ENCODE peak calls at places on chromosomes 2 and 18, in seven cellular contexts. T, P, Z, E, G, S and Y are unnamed samples.

GRCh38 chr2:10094271-10094814 is 14.1 kb upstream of the CYS1 start:
- DNase-seq in T (peak), P (no peak), Z (no peak), E (no peak), G (peak), S (no peak), Y (no peak)

GRCh38 chr2:95346236-95346737 is 49.1 kb downstream of the KCNIP3 start:
- DNase-seq in T (no peak), P (no peak), Z (no peak), E (peak), G (no peak), S (peak), Y (no peak)

GRCh38 chr2:234839285-234839684 is 112.5 kb upstream of the SH3BP4 start:
- DNase-seq in T (no peak), P (no peak), Z (no peak), E (no peak), G (no peak), S (no peak), Y (no peak)

GRCh38 chr2:222311321-222311977 is 12.7 kb upstream of the PAX3 start:
- DNase-seq in T (no peak), P (no peak), Z (no peak), E (peak), G (peak), S (no peak), Y (no peak)

GRCh38 chr18:35495821-35496368 is 1.9 kb downstream of the INO80C start:
- DNase-seq in T (no peak), P (no peak), Z (no peak), E (peak), G (no peak), S (no peak), Y (no peak)

GRCh38 chr2:3635171-3636008 is 22.6 kb upstream of the ALLC start:
- DNase-seq in T (no peak), P (no peak), Z (no peak), E (peak), G (no peak), S (no peak), Y (no peak)

GRCh38 chr2:192070099-192070498 is 124.6 kb downstream of the TMEFF2 start:
- DNase-seq in T (no peak), P (no peak), Z (no peak), E (peak), G (no peak), S (no peak), Y (no peak)

GRCh38 chr18:73785276-73785675 is 362.4 kb downstream of the FBXO15 start:
- DNase-seq in T (no peak), P (peak), Z (no peak), E (peak), G (no peak), S (no peak), Y (no peak)

GRCh38 chr2:159612255-159612901 is 4.0 kb downstream of the BAZ2B start:
- DNase-seq in T (no peak), P (no peak), Z (no peak), E (no peak), G (peak), S (no peak), Y (no peak)

GRCh38 chr18:36580874-36581750 is 247.7 kb downstream of the TPGS2 start:
- DNase-seq in T (no peak), P (peak), Z (no peak), E (peak), G (no peak), S (no peak), Y (peak)

DNA sequence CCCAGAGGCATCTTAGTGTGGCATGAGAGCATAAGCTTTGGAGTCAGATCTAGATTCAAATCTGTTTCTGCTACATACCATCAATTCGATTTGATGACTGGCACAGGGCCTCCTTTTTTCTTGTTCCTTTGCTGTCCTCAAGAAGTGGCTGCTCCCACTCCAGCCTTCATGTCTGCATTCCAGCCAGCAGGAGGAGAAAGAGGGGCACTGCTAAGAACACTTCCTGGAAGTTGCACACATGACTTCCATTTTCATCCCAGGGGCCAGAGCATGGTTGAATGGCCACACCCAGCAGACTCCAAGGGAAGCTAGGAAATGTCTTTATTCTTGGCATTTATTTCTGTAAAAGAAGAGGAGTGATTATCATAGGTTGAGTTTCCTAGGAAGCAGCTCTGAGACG is 50.4 kb downstream of the EML6 start:
- DNase-seq in T (no peak), P (no peak), Z (no peak), E (no peak), G (peak), S (no peak), Y (no peak)
- TF ChIP-seq CTCF in T (peak), P (peak), Z (no peak), E (no peak), G (peak), S (no peak), Y (no peak)

DNA sequence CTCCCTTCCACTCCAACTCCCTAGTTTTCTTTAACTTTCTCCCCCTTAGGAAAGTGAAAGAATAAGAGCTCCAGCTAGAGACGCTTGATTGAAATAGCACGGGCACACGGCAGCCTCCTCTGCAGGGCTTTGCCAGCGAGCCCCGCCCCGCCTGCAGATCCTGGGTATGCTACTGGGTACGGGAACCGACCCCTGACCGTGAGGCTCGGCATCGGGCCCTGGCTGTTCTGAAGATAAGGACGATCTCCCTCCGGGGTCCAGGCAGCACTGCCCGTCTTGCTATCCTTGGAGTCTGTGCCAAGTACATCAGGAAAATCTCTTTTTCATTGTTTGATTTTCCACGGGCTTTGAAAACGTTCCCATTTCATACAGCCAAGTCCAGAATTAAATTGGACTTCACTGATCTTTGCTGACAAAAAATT is 284.5 kb downstream of the MTX2 start:
- DNase-seq in T (no peak), P (no peak), Z (peak), E (peak), G (peak), S (peak), Y (peak)
- TF ChIP-seq CTCF in T (no peak), P (peak), Z (no peak), E (peak), G (no peak), S (no peak), Y (no peak)

GRCh38 chr2:12089496-12089895 is 343.1 kb downstream of the LPIN1 start:
- DNase-seq in T (no peak), P (no peak), Z (no peak), E (no peak), G (no peak), S (no peak), Y (no peak)

GRCh38 chr2:12090590-12090989 is 344.2 kb downstream of the LPIN1 start:
- DNase-seq in T (no peak), P (no peak), Z (no peak), E (no peak), G (no peak), S (no peak), Y (no peak)

GRCh38 chr2:12090072-12090471 is 343.6 kb downstream of the LPIN1 start:
- DNase-seq in T (no peak), P (no peak), Z (no peak), E (no peak), G (no peak), S (no peak), Y (no peak)

GRCh38 chr2:12087671-12088380 is 341.4 kb downstream of the LPIN1 start:
- DNase-seq in T (no peak), P (peak), Z (no peak), E (peak), G (no peak), S (no peak), Y (no peak)

GRCh38 chr2:12089001-12089400 is 342.6 kb downstream of the LPIN1 start:
- DNase-seq in T (no peak), P (no peak), Z (no peak), E (no peak), G (no peak), S (no peak), Y (no peak)
- TF ChIP-seq CTCF in T (no peak), P (no peak), Z (no peak), E (no peak), G (no peak), S (no peak), Y (no peak)

GRCh38 chr2:241730679-241731293 is 3.6 kb upstream of the D2HGDH start:
- DNase-seq in T (no peak), P (no peak), Z (no peak), E (no peak), G (no peak), S (no peak), Y (no peak)

GRCh38 chr2:241734467-241735208 is at the start of gene D2HGDH:
- DNase-seq in T (peak), P (no peak), Z (peak), E (peak), G (peak), S (peak), Y (peak)

GRCh38 chr2:241736111-241736510 is 1.7 kb downstream of the D2HGDH start:
- DNase-seq in T (no peak), P (no peak), Z (no peak), E (no peak), G (no peak), S (no peak), Y (no peak)

GRCh38 chr2:241733391-241734207 is 831 bp upstream of the D2HGDH start:
- DNase-seq in T (no peak), P (no peak), Z (peak), E (no peak), G (no peak), S (no peak), Y (no peak)

DNA sequence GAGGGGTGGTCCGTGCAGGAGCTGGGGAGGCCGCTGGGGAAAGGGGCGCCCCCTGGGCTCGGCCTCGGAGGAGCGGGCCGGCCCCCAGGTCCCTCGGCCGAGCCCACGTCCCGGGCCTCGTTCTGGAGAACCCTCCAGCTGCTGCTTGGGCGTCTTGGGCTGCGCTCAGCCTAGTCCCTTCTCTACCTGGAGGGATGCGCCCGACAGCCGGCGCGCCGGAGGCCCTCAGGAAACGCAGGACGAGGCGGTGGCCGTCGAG is 293 bp upstream of the D2HGDH start:
- DNase-seq in T (no peak), P (no peak), Z (no peak), E (no peak), G (no peak), S (no peak), Y (no peak)
- TF ChIP-seq CTCF in T (peak), P (no peak), Z (no peak), E (peak), G (peak), S (no peak), Y (no peak)

GRCh38 chr2:40823465-40823864 is 371.6 kb upstream of the SLC8A1 start:
- DNase-seq in T (no peak), P (no peak), Z (no peak), E (no peak), G (no peak), S (no peak), Y (no peak)

GRCh38 chr2:40824269-40824668 is 372.4 kb upstream of the SLC8A1 start:
- DNase-seq in T (no peak), P (no peak), Z (no peak), E (no peak), G (no peak), S (no peak), Y (no peak)

GRCh38 chr2:40814621-40815020 is 362.7 kb upstream of the SLC8A1 start:
- DNase-seq in T (no peak), P (no peak), Z (no peak), E (no peak), G (no peak), S (no peak), Y (no peak)

DNA sequence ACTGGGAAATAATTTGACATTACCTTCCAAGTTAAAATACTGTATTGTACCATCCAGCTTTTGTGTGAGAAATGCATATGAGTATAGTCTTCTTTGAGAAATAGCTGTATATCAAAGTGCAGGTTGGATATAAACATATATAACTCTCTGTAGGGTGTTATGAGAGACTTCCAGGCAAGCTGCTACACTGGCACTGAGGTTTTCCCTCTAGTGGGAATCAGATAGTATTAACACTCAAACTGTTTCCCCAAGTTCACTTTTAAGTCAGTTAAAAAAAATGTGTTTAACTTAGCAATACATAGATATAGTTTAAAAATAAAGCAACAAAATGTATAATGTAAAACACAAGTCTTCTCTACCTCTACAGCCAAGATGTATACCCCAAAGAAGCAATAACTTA is 368.4 kb upstream of the SLC8A1 start:
- DNase-seq in T (no peak), P (no peak), Z (no peak), E (peak), G (no peak), S (no peak), Y (no peak)
- TF ChIP-seq CTCF in T (peak), P (peak), Z (no peak), E (no peak), G (no peak), S (no peak), Y (no peak)

DNA sequence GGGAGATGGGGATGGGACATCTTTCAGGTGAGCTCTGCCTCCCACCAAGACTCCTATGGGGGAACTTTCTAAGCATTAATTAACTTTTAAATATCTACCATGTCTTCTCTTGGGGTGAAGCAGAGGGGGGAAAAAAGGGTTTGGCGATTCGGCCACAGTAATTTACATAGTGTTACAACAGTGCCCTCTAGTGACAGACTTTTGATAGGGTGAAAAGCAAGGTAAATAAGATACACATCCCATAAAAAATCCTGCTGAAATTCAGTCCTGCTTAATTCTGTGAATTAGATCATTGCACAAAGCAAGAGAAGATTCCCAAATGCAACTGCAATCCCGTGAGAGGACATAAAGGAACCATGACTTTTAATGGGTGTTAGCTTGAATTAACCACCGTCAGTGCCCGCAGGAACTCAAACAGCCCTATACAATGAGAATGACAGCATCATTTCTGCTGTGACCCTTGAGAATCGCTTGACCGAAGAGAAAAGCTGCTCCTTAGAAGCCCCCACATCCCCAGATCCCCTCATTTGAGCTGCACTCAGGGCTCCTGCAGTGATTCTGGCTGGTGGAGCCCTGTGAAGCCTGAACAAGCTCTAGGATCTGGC is 32.8 kb downstream of the FAM124B start:
- DNase-seq in T (no peak), P (no peak), Z (no peak), E (peak), G (peak), S (no peak), Y (no peak)
- TF ChIP-seq CTCF in T (peak), P (peak), Z (peak), E (peak), G (peak), S (no peak), Y (peak)

GRCh38 chr2:170530803-170531564 is 184.2 kb upstream of the SP5 start:
- DNase-seq in T (no peak), P (no peak), Z (peak), E (no peak), G (no peak), S (peak), Y (no peak)

GRCh38 chr2:170533156-170533555 is 182.0 kb upstream of the SP5 start:
- DNase-seq in T (no peak), P (no peak), Z (no peak), E (no peak), G (no peak), S (no peak), Y (no peak)

GRCh38 chr2:170525566-170525900 is 189.6 kb upstream of the SP5 start:
- DNase-seq in T (no peak), P (peak), Z (peak), E (peak), G (no peak), S (peak), Y (peak)

GRCh38 chr2:170531876-170532275 is 183.3 kb upstream of the SP5 start:
- DNase-seq in T (no peak), P (no peak), Z (no peak), E (no peak), G (no peak), S (no peak), Y (no peak)

DNA sequence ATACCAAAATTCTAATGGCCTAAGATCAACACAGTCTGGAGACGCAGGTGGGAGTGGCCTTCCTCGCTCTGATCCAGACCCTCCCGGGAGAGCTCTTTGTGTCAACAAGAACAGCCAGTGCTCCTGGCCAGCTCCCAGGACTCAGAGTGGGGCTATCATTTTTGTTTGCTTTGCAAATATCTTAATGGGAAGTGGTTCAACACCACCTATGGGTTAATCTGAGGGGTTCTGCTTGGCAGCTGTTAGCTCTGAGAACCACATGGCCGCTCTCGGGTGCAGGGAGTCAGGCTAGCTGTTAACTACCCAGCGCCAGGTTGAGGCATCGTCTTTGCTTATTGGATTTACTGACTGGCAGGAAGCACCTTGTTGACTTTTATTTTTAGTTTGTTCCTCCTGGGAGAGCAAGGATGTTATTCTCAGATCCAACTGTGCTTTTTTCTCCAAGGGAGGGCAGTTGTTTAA is 184.8 kb upstream of the SP5 start:
- DNase-seq in T (no peak), P (no peak), Z (peak), E (peak), G (peak), S (peak), Y (peak)
- TF ChIP-seq CTCF in T (no peak), P (no peak), Z (no peak), E (no peak), G (no peak), S (no peak), Y (no peak)

GRCh38 chr2:129302106-129302505 is 677.4 kb upstream of the RAB6C start:
- DNase-seq in T (no peak), P (no peak), Z (no peak), E (no peak), G (no peak), S (no peak), Y (no peak)
- TF ChIP-seq CTCF in T (no peak), P (no peak), Z (no peak), E (no peak), G (no peak), S (no peak), Y (no peak)